ENCODE peak calls at places on chromosome 18, in four cellular contexts. M is A549, P is tibial nerve, W is GM12878. X is an unnamed sample.

GRCh38 chr18:48802543-48803428 is 148.0 kb downstream of the SMAD7 start:
- DNase-seq in W (no peak), M (no peak), P (no peak), X (no peak)

GRCh38 chr18:47999801-48000248 is 69.4 kb upstream of the SMAD2 start:
- DNase-seq in P (no peak), M (no peak), W (no peak), X (no peak)

GRCh38 chr18:46738491-46738890 is 18.4 kb downstream of the ST8SIA5 start:
- DNase-seq in M (no peak), P (no peak), W (no peak), X (no peak)

GRCh38 chr18:36580266-36580665 is 248.5 kb downstream of the TPGS2 start:
- DNase-seq in W (no peak), M (no peak), P (peak), X (no peak)

GRCh38 chr18:25043104-25043503 is 308.9 kb downstream of the ZNF521 start:
- DNase-seq in P (no peak), W (no peak), M (no peak), X (no peak)

GRCh38 chr18:32048507-32049091 is 30.0 kb downstream of the RNF125 start:
- DNase-seq in W (peak), M (peak), P (peak), X (no peak)

GRCh38 chr18:9403795-9404564 is 69.4 kb downstream of the TWSG1 start:
- DNase-seq in W (no peak), M (no peak), P (peak), X (peak)

GRCh38 chr18:48887905-48888531 is 62.7 kb downstream of the SMAD7 start:
- DNase-seq in W (no peak), M (no peak), P (no peak), X (no peak)

GRCh38 chr18:34467059-34467458 is 242.3 kb upstream of the NOL4 start:
- DNase-seq in M (no peak), W (peak), P (no peak), X (no peak)

GRCh38 chr18:45386256-45386655 is 229.0 kb upstream of the SLC14A2 start:
- DNase-seq in M (peak), W (no peak), P (no peak), X (peak)

GRCh38 chr18:49597556-49597955 is 35.7 kb downstream of the LIPG start:
- DNase-seq in M (no peak), W (no peak), P (no peak), X (no peak)

GRCh38 chr18:55588001-55588875 is at the start of gene TCF4:
- DNase-seq in M (peak), W (no peak), P (peak), X (peak)

GRCh38 chr18:74226156-74226555 is 65.6 kb downstream of the CYB5A start:
- DNase-seq in W (no peak), M (no peak), P (no peak), X (no peak)

GRCh38 chr18:48826271-48826670 is 124.5 kb downstream of the SMAD7 start:
- DNase-seq in M (no peak), W (no peak), P (no peak), X (no peak)

GRCh38 chr18:41461058-41461560 is 493.9 kb upstream of the PIK3C3 start:
- DNase-seq in P (no peak), M (no peak), W (no peak), X (no peak)

GRCh38 chr18:31950620-31951019 is 7.7 kb upstream of the TRAPPC8 start:
- DNase-seq in M (no peak), W (no peak), P (no peak), X (no peak)

GRCh38 chr18:28189400-28190239 is 12.7 kb upstream of the CDH2 start:
- DNase-seq in P (peak), M (peak), W (peak), X (peak)

GRCh38 chr18:35005963-35006577 is 35.1 kb upstream of the MAPRE2 start:
- DNase-seq in P (peak), W (no peak), M (peak), X (peak)

GRCh38 chr18:79899609-79900435 is 51.6 kb downstream of the SLC66A2 start:
- DNase-seq in P (no peak), M (no peak), W (no peak), X (no peak)

GRCh38 chr18:63130176-63130575 is 189.4 kb downstream of the BCL2 start:
- DNase-seq in M (no peak), W (no peak), P (no peak), X (no peak)

GRCh38 chr18:52452427-52452826 is 112.4 kb downstream of the DCC start:
- DNase-seq in W (no peak), P (no peak), M (no peak), X (no peak)

GRCh38 chr18:37409870-37410269 is 155.7 kb downstream of the CELF4 start:
- DNase-seq in M (no peak), P (no peak), W (no peak), X (no peak)

GRCh38 chr18:14769381-14769780 is 21.4 kb downstream of the ANKRD30B start:
- DNase-seq in P (no peak), W (no peak), M (no peak), X (no peak)

GRCh38 chr18:33578371-33579146 is 540 bp downstream of the ASXL3 start:
- DNase-seq in M (no peak), P (no peak), W (no peak), X (peak)

GRCh38 chr18:23585007-23585871 is 1.1 kb downstream of the NPC1 start:
- DNase-seq in P (no peak), M (peak), W (peak), X (peak)
- TF ChIP-seq POLR2A in P (no peak), M (no peak), W (no peak), X (no peak)

GRCh38 chr18:12884521-12885323 is 685 bp upstream of the PTPN2 start:
- DNase-seq in M (no peak), W (no peak), P (no peak), X (peak)

GRCh38 chr18:12883003-12883683 is 894 bp downstream of the PTPN2 start:
- DNase-seq in W (no peak), M (no peak), P (no peak), X (peak)

GRCh38 chr18:12885500-12885899 is 1.5 kb upstream of the PTPN2 start:
- DNase-seq in P (no peak), M (no peak), W (peak), X (peak)

GRCh38 chr18:12882416-12882815 is 1.6 kb downstream of the PTPN2 start:
- DNase-seq in W (no peak), M (no peak), P (no peak), X (no peak)

DNA sequence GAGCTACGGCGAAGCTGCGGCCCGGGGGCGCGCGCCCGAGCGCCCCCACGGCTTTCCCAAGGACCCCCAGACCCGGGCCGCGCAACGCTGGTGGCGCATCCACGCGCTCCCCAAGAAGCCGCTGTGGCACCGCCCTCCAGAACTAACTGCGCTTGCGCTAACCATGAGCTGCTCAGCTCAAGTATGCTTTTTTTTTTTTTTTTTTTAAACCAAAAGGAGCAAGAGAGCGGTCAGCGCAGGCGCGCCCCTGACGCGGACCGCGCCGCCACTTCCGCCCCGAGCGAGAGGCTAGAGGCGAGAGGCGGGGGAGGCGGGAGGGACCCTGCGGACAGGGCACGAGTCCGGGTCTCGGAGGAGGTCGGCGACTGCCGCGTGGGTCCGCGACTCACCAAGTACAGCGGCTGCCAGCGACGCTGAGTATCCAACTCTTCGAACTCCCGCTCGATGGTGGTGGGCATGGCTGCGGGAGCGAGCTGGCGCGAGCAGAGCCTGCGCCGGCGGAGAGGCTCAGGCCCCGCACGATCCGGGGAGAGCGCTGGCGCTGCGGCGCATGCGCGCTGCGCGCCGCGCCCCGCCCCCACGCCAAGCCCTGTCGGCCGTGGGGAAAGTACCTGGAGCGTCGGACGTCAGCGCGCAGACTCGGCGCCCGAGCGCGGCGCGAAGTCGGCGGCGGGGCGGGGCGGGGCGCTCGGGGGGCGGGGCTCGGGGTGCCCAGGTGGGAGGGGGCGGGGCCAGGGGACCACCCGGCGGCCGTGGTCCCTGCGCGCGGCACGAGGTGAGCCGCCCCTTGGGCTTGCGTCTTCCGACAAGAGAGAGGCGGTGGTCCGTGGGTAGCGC is at the start of gene PTPN2:
- DNase-seq in P (peak), M (peak), W (peak), X (peak)
- TF ChIP-seq POLR2A in P (peak), M (peak), W (peak), X (peak)

DNA sequence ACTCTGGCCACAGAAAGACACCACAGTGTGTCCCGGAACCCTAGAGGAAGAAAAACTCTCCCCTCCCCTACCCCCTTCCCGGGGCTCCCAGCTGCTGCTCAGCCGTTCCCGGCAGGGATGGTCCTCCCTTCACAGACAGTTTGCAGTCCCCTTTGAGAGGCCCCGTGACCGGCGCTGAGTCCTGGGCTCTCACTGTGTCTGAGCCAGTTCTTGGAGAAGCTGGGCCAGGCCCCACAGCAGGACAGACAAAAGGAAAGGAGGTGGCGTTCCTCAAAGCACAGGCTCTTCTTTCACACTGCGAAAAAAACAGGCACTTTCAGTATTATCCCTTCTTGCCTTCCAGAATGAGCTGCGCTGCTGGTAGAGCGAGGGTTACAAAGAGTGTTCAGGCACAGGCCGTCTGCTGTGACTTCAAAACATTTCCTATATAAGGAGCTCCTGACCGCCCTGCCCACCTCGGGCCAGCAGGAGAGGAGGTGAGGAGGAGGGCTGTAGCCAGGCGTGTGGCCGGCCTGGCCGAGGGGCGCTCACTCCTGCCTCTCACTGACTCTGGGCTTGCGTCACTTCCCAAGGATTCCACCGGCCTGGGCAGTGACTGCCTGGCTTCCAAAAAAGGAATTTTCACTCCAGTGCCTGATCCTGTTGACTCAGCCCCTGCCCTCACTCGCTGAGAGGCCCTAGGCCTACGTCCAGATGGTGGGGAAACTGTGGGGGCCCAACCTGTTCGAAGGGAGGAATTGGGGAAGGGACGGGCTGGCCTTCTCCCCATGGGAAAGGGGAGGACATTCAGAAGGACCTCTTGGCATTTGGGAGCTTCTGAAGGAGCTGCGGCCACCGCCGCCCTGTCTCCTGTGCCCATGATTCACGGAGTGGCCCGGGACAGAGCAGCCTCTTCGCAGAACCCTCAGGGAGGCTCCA is 24.9 kb downstream of the CIDEA start:
- DNase-seq in W (no peak), M (no peak), P (peak), X (no peak)
- TF ChIP-seq POLR2A in W (no peak), M (no peak), P (peak), X (no peak)

DNA sequence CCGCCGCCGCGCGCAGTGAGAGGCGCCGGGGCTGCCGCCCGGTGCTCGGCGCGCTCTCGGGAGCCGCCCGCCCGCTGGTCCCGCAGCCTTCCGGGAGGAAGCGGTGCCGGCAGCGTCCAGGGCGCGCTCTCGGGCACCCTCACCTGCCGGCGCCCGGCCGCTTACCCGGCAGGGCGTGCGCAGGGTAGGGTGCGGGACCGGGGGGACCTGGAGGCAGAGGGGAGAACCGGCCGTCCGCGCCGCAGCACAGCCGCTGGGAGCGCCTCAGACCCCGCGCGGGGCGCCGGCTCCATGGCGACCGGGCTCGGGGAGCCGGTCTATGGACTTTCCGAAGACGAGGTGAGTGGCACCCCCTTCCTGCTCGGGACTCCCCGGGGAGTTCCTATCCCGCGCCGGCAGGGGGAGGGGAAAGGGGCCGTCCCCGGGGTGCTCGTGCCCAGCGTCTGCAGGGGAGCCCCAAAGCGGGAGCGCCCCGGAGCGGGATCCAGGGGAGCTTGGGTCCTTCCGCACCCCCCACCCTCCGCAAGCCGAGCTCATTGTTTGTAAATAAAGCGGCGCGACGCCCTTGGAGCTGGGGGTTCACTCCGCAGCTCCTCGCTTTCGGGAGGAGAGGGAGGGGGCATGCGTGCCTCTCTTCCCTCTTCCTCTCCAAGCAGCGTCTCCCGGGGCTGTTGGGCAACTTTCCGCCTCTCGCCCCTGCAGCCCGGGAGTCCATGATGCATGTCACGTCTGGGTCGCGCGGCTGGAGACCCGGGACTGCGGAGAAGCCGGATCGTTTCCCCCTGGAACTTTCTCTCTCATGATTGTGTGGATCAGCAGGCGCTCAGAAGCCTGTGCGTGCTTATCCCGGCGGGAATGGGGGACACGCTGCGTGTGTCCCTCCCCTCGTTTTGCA is 591 bp downstream of the NEDD4L start:
- DNase-seq in W (no peak), P (peak), M (peak), X (peak)
- TF ChIP-seq POLR2A in W (peak), P (no peak), M (no peak), X (peak)

GRCh38 chr18:7902399-7902839 is 335.3 kb downstream of the PTPRM start:
- DNase-seq in W (no peak), P (no peak), M (peak), X (no peak)
- TF ChIP-seq POLR2A in W (no peak), P (no peak), M (no peak), X (no peak)

GRCh38 chr18:53991805-53992204 is 232.7 kb downstream of the MBD2 start:
- DNase-seq in W (no peak), M (no peak), P (no peak), X (no peak)

GRCh38 chr18:53991202-53991601 is 233.3 kb downstream of the MBD2 start:
- DNase-seq in W (no peak), M (peak), P (no peak), X (no peak)

GRCh38 chr18:53997064-53997463 is 227.4 kb downstream of the MBD2 start:
- DNase-seq in P (no peak), M (no peak), W (no peak), X (no peak)
- TF ChIP-seq POLR2A in P (no peak), M (no peak), W (no peak), X (no peak)